ENCODE peak calls at places on chromosomes 16 and 17, in eight cellular contexts. N, Z, C, R, W, Y, I and D are unnamed samples.

GRCh38 chr17:50887705-50888245 is 21.6 kb upstream of the TOB1 start:
- DNase-seq in N (no peak), Z (no peak), C (no peak), R (no peak), W (no peak), Y (no peak), I (no peak), D (no peak)

GRCh38 chr17:48753794-48754499 is 25.4 kb upstream of the HOXB13 start:
- DNase-seq in N (peak; percentile 48), Z (no peak), C (no peak), R (no peak), W (no peak), Y (no peak), I (no peak), D (peak; percentile 56)

GRCh38 chr17:67546578-67547527 is 169.8 kb downstream of the PITPNC1 start:
- DNase-seq in N (no peak), Z (peak; percentile 70), C (no peak), R (no peak), W (no peak), Y (no peak), I (no peak), D (no peak)

GRCh38 chr17:794876-795275 is 12.7 kb downstream of the MRM3 start:
- DNase-seq in N (peak; percentile 92), Z (peak; percentile 79), C (peak; percentile 22), R (peak; percentile 38), W (peak; percentile 35), Y (peak; percentile 71), I (peak; percentile 27), D (peak; percentile 69)

GRCh38 chr17:60637683-60638082 is 37.7 kb downstream of the PPM1D start:
- DNase-seq in N (no peak), Z (no peak), C (no peak), R (no peak), W (no peak), Y (no peak), I (no peak), D (no peak)

GRCh38 chr17:57490890-57491289 is 234.6 kb downstream of the MSI2 start:
- DNase-seq in N (no peak), Z (no peak), C (no peak), R (no peak), W (no peak), Y (no peak), I (no peak), D (no peak)

GRCh38 chr17:38852771-38853291 is 690 bp downstream of the RPL23 start:
- DNase-seq in N (no peak), Z (no peak), C (no peak), R (no peak), W (no peak), Y (no peak), I (no peak), D (no peak)

GRCh38 chr17:56939869-56940484 is 20.9 kb downstream of the COIL start:
- DNase-seq in N (peak; percentile 70), Z (peak; percentile 81), C (no peak), R (no peak), W (peak; percentile 42), Y (peak; percentile 23), I (no peak), D (peak; percentile 64)

GRCh38 chr16:29877266-29877961 is 14.4 kb upstream of the CDIPT start:
- DNase-seq in N (peak; percentile 38), Z (no peak), C (no peak), R (peak; percentile 34), W (peak; percentile 41), Y (no peak), I (peak; percentile 92), D (peak; percentile 46)

GRCh38 chr17:50913120-50913519 is 47.0 kb upstream of the TOB1 start:
- DNase-seq in N (no peak), Z (no peak), C (no peak), R (no peak), W (no peak), Y (no peak), I (no peak), D (no peak)

GRCh38 chr16:1309888-1310831 is 724 bp downstream of the UBE2I start:
- DNase-seq in N (peak; percentile 85), Z (peak; percentile 52), C (no peak), R (peak; percentile 32), W (peak; percentile 64), Y (no peak), I (no peak), D (peak; percentile 30)

GRCh38 chr17:63478814-63479494 is 2.1 kb downstream of the ACE start:
- DNase-seq in N (peak; percentile 98), Z (peak; percentile 95), C (peak; percentile 62), R (peak; percentile 76), W (peak; percentile 77), Y (peak; percentile 16), I (peak; percentile 20), D (peak; percentile 91)

GRCh38 chr16:79595916-79596450 is 4.6 kb downstream of the MAF start:
- DNase-seq in N (no peak), Z (no peak), C (no peak), R (no peak), W (peak; percentile 19), Y (no peak), I (no peak), D (no peak)

GRCh38 chr17:31792007-31792585 is 66.9 kb downstream of the COPRS start:
- DNase-seq in N (no peak), Z (no peak), C (no peak), R (no peak), W (no peak), Y (no peak), I (no peak), D (no peak)

GRCh38 chr17:70622382-70623260 is 453.3 kb downstream of the KCNJ2 start:
- DNase-seq in N (peak; percentile 30), Z (peak; percentile 2), C (no peak), R (no peak), W (no peak), Y (peak; percentile 46), I (no peak), D (peak; percentile 72)

GRCh38 chr17:43839670-43840101 is 6.7 kb upstream of the MPP3 start:
- DNase-seq in N (no peak), Z (no peak), C (no peak), R (no peak), W (no peak), Y (peak; percentile 81), I (no peak), D (no peak)